ENCODE peak calls at places on chromosome 5, in four cellular contexts. One of them, this sample, is unnamed.

GRCh38 chr5:38563624-38564023 is 7.2 kb upstream of the LIFR start:
- DNase-seq in MM.1S: no peak
- DNase-seq in GM10248: no peak
- DNase-seq in right atrium auricular region: no peak
- DNase-seq in this sample: no peak

GRCh38 chr5:166436857-166437256 is 1854.6 kb upstream of the WWC1 start:
- DNase-seq in MM.1S: no peak
- DNase-seq in GM10248: no peak
- DNase-seq in right atrium auricular region: no peak
- DNase-seq in this sample: no peak

GRCh38 chr5:72673623-72674022 is 142.8 kb upstream of the TNPO1 start:
- DNase-seq in MM.1S: no peak
- DNase-seq in GM10248: no peak
- DNase-seq in right atrium auricular region: no peak
- DNase-seq in this sample: no peak

GRCh38 chr5:31965227-31965626 is 208.9 kb downstream of the GOLPH3 start:
- DNase-seq in MM.1S: no peak
- DNase-seq in GM10248: no peak
- DNase-seq in right atrium auricular region: no peak
- DNase-seq in this sample: no peak

GRCh38 chr5:57802131-57802530 is 319.5 kb upstream of the ACTBL2 start:
- DNase-seq in MM.1S: no peak
- DNase-seq in GM10248: no peak
- DNase-seq in right atrium auricular region: no peak
- DNase-seq in this sample: no peak

GRCh38 chr5:171840701-171841522 is 55.3 kb downstream of the SMIM23 start:
- DNase-seq in MM.1S: no peak
- DNase-seq in GM10248: no peak
- DNase-seq in right atrium auricular region: no peak
- DNase-seq in this sample: no peak

GRCh38 chr5:14505310-14506140 is 76.1 kb upstream of the OTULINL start:
- DNase-seq in MM.1S: no peak
- DNase-seq in GM10248: no peak
- DNase-seq in right atrium auricular region: no peak
- DNase-seq in this sample: no peak

GRCh38 chr5:155726267-155726666 is 600.7 kb upstream of the SGCD start:
- DNase-seq in MM.1S: no peak
- DNase-seq in GM10248: no peak
- DNase-seq in right atrium auricular region: no peak
- DNase-seq in this sample: no peak

GRCh38 chr5:67032921-67033664 is 163.5 kb downstream of the CD180 start:
- DNase-seq in MM.1S: no peak
- DNase-seq in GM10248: no peak
- DNase-seq in right atrium auricular region: no peak
- DNase-seq in this sample: no peak

GRCh38 chr5:24855485-24855884 is 210.7 kb upstream of the CDH10 start:
- DNase-seq in MM.1S: no peak
- DNase-seq in GM10248: no peak
- DNase-seq in right atrium auricular region: no peak
- DNase-seq in this sample: no peak

GRCh38 chr5:18799482-18800128 is 1165.3 kb downstream of the TAF11L14 start:
- DNase-seq in MM.1S: no peak
- DNase-seq in GM10248: no peak
- DNase-seq in right atrium auricular region: no peak
- DNase-seq in this sample: no peak

GRCh38 chr5:12246016-12246415 is 341.8 kb upstream of the CTNND2 start:
- DNase-seq in MM.1S: no peak
- DNase-seq in GM10248: no peak
- DNase-seq in right atrium auricular region: no peak
- DNase-seq in this sample: no peak

GRCh38 chr5:71011194-71011792 is 13.8 kb downstream of the NAIP start:
- DNase-seq in MM.1S: no peak
- DNase-seq in GM10248: no peak
- DNase-seq in right atrium auricular region: no peak
- DNase-seq in this sample: no peak

GRCh38 chr5:150774145-150774544 is 4.4 kb upstream of the SMIM3 start:
- DNase-seq in MM.1S: no peak
- DNase-seq in GM10248: no peak
- DNase-seq in right atrium auricular region: no peak
- DNase-seq in this sample: no peak

GRCh38 chr5:54956922-54957321 is 28.5 kb downstream of the ESM1 start:
- DNase-seq in MM.1S: no peak
- DNase-seq in GM10248: no peak
- DNase-seq in right atrium auricular region: no peak
- DNase-seq in this sample: no peak

GRCh38 chr5:106368021-106368420 is 1302.7 kb downstream of the EFNA5 start:
- DNase-seq in MM.1S: no peak
- DNase-seq in GM10248: no peak
- DNase-seq in right atrium auricular region: no peak
- DNase-seq in this sample: no peak

GRCh38 chr5:144187699-144188294 is 17.1 kb downstream of the KCTD16 start:
- DNase-seq in MM.1S: peak; percentile 92
- DNase-seq in GM10248: peak; percentile 43
- DNase-seq in right atrium auricular region: no peak
- DNase-seq in this sample: no peak

GRCh38 chr5:17127743-17128231 is 89.6 kb upstream of the BASP1 start:
- DNase-seq in MM.1S: no peak
- DNase-seq in GM10248: no peak
- DNase-seq in right atrium auricular region: no peak
- DNase-seq in this sample: no peak

GRCh38 chr5:116343961-116344360 is 230.7 kb downstream of the SEMA6A start:
- DNase-seq in MM.1S: no peak
- DNase-seq in GM10248: no peak
- DNase-seq in right atrium auricular region: no peak
- DNase-seq in this sample: no peak

DNA sequence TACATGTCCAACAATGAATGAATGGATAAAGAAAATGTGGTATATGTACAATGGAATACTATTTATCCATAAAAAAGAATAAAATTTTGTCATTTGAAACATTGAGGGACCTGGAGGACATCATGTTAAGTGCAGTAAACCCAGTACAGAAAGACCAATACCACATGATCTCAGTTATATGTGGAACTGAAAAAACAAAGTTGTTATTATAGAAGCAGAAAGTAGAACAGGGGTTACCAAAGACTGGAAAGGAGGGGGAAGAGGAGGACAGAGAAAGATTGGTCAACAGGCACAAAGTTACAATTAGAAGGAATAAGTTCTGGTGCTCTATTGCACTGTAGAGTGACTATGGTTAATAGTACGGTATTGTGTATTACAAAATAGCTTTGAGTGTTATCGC is 233.8 kb downstream of the SEMA6A start:
- DNase-seq in MM.1S: no peak
- DNase-seq in GM10248: no peak
- DNase-seq in right atrium auricular region: no peak
- DNase-seq in this sample: no peak
- TF ChIP-seq CTCF in MM.1S: no peak
- TF ChIP-seq CTCF in GM10248: no peak
- TF ChIP-seq CTCF in right atrium auricular region: no peak
- TF ChIP-seq CTCF in this sample: no peak

DNA sequence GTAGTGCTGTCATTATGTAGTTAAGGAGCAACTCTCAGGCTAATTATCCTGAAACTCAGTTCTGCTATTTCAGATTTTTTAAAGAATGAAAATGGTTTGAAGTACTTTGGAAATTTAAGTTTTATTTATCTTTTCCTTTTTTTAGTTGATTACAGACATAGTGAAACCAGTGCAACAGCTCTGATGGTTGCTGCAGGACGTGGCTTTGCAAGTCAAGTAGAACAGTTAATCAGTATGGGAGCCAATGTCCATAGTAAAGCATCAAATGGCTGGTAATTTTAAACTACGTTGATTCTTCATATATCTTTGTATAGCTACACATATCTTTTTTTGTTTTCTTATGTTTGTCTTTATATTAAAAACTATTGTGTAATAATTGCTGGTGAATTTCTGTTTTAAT is 34.9 kb downstream of the YTHDC2 start:
- DNase-seq in MM.1S: no peak
- DNase-seq in GM10248: no peak
- DNase-seq in right atrium auricular region: no peak
- DNase-seq in this sample: no peak
- TF ChIP-seq CTCF in MM.1S: no peak
- TF ChIP-seq CTCF in GM10248: no peak
- TF ChIP-seq CTCF in right atrium auricular region: no peak
- TF ChIP-seq CTCF in this sample: no peak

GRCh38 chr5:93875693-93876092 is 134.3 kb upstream of the POU5F2 start:
- DNase-seq in MM.1S: no peak
- DNase-seq in GM10248: no peak
- DNase-seq in right atrium auricular region: no peak
- DNase-seq in this sample: no peak
- TF ChIP-seq CTCF in MM.1S: no peak
- TF ChIP-seq CTCF in GM10248: no peak
- TF ChIP-seq CTCF in right atrium auricular region: no peak
- TF ChIP-seq CTCF in this sample: no peak

GRCh38 chr5:4563400-4563799 is 576.7 kb upstream of the ADAMTS16 start:
- DNase-seq in MM.1S: no peak
- DNase-seq in GM10248: no peak
- DNase-seq in right atrium auricular region: no peak
- DNase-seq in this sample: no peak
- TF ChIP-seq CTCF in MM.1S: no peak
- TF ChIP-seq CTCF in GM10248: no peak
- TF ChIP-seq CTCF in right atrium auricular region: no peak
- TF ChIP-seq CTCF in this sample: no peak

GRCh38 chr5:1104327-1105006 is 7.4 kb downstream of the SLC12A7 start:
- DNase-seq in MM.1S: no peak
- DNase-seq in GM10248: no peak
- DNase-seq in right atrium auricular region: no peak
- DNase-seq in this sample: no peak
- TF ChIP-seq CTCF in MM.1S: no peak
- TF ChIP-seq CTCF in GM10248: no peak
- TF ChIP-seq CTCF in right atrium auricular region: no peak
- TF ChIP-seq CTCF in this sample: no peak

This sample was measured in mesothelial cell of epicardium.